ENCODE peak calls at places on chromosome 19, in five cellular contexts. G is adrenal gland; R is lower leg skin; O is CD8-positive, alpha-beta T cell; N is IMR-90. H is an unnamed sample.

GRCh38 chr19:48991823-48992570 is 1.1 kb downstream of the GYS1 start:
- DNase-seq in G (peak; percentile 81), R (peak; percentile 69), O (no peak), N (peak; percentile 83), H (peak; percentile 86)

GRCh38 chr19:37227996-37228395 is 10.0 kb downstream of the ZNF383 start:
- DNase-seq in G (peak; percentile 30), R (no peak), O (no peak), N (no peak), H (no peak)

GRCh38 chr19:2495651-2496316 is 19.9 kb downstream of the GADD45B start:
- DNase-seq in G (peak; percentile 33), R (no peak), O (no peak), N (no peak), H (peak; percentile 21)

GRCh38 chr19:9945319-9945966 is 9.1 kb upstream of the OLFM2 start:
- DNase-seq in G (peak; percentile 84), R (peak; percentile 89), O (no peak), N (peak; percentile 100), H (peak; percentile 79)

GRCh38 chr19:37995346-37995745 is 88.3 kb downstream of the SIPA1L3 start:
- DNase-seq in G (no peak), R (no peak), O (no peak), N (no peak), H (no peak)

GRCh38 chr19:39915848-39916215 is 18.6 kb downstream of the FCGBP start:
- DNase-seq in G (no peak), R (no peak), O (no peak), N (no peak), H (no peak)

GRCh38 chr19:9857920-9858746 is 23.0 kb downstream of the PIN1 start:
- DNase-seq in G (no peak), R (no peak), O (no peak), N (no peak), H (no peak)

GRCh38 chr19:46756544-46756888 is 10.3 kb upstream of the STRN4 start:
- DNase-seq in G (no peak), R (no peak), O (no peak), N (no peak), H (no peak)

GRCh38 chr19:29836409-29836825 is 24.6 kb downstream of the CCNE1 start:
- DNase-seq in G (no peak), R (no peak), O (no peak), N (no peak), H (no peak)

GRCh38 chr19:40006273-40006691 is 9.4 kb downstream of the ZNF546 start:
- DNase-seq in G (peak; percentile 2), R (no peak), O (no peak), N (peak; percentile 95), H (peak; percentile 62)

GRCh38 chr19:29679598-29680210 is 14.4 kb downstream of the PLEKHF1 start:
- DNase-seq in G (no peak), R (no peak), O (no peak), N (no peak), H (no peak)

GRCh38 chr19:56099638-56100539 is 21.2 kb downstream of the ZNF787 start:
- DNase-seq in G (no peak), R (no peak), O (no peak), N (no peak), H (no peak)

GRCh38 chr19:35513975-35514809 is 743 bp upstream of the DMKN start:
- DNase-seq in G (no peak), R (no peak), O (no peak), N (no peak), H (peak; percentile 34)

GRCh38 chr19:1767464-1767933 is 14.2 kb downstream of the ONECUT3 start:
- DNase-seq in G (peak; percentile 38), R (no peak), O (peak; percentile 37), N (no peak), H (peak; percentile 48)

GRCh38 chr19:3510727-3511126 is 4.6 kb downstream of the FZR1 start:
- DNase-seq in G (no peak), R (no peak), O (no peak), N (no peak), H (no peak)

GRCh38 chr19:35995655-35995993 is 636 bp downstream of the SDHAF1 start:
- DNase-seq in G (peak; percentile 36), R (no peak), O (no peak), N (peak; percentile 8), H (peak; percentile 34)

GRCh38 chr19:29761575-29762225 is 46.6 kb upstream of the C19orf12 start:
- DNase-seq in G (no peak), R (no peak), O (no peak), N (no peak), H (no peak)

GRCh38 chr19:45444318-45445041 is 20.8 kb upstream of the ERCC1 start:
- DNase-seq in G (peak; percentile 96), R (peak; percentile 90), O (peak; percentile 71), N (peak; percentile 70), H (peak; percentile 80)
- TF ChIP-seq CTCF in G (no peak), R (no peak), O (no peak), N (peak; percentile 9), H (no peak)

GRCh38 chr19:13087295-13087694 is 15.4 kb downstream of the LYL1 start:
- DNase-seq in G (no peak), R (no peak), O (no peak), N (no peak), H (no peak)

GRCh38 chr19:13087795-13088537 is 14.7 kb downstream of the LYL1 start:
- DNase-seq in G (no peak), R (no peak), O (no peak), N (no peak), H (no peak)

GRCh38 chr19:13089857-13090507 is 12.7 kb downstream of the LYL1 start:
- DNase-seq in G (no peak), R (no peak), O (no peak), N (no peak), H (no peak)

GRCh38 chr19:13090511-13091231 is 12.0 kb downstream of the LYL1 start:
- DNase-seq in G (no peak), R (no peak), O (no peak), N (no peak), H (no peak)

GRCh38 chr19:13089139-13089856 is 13.4 kb downstream of the LYL1 start:
- DNase-seq in G (no peak), R (no peak), O (no peak), N (no peak), H (no peak)
- TF ChIP-seq CTCF in G (no peak), R (no peak), O (peak; percentile 57), N (peak; percentile 49), H (peak; percentile 27)

DNA sequence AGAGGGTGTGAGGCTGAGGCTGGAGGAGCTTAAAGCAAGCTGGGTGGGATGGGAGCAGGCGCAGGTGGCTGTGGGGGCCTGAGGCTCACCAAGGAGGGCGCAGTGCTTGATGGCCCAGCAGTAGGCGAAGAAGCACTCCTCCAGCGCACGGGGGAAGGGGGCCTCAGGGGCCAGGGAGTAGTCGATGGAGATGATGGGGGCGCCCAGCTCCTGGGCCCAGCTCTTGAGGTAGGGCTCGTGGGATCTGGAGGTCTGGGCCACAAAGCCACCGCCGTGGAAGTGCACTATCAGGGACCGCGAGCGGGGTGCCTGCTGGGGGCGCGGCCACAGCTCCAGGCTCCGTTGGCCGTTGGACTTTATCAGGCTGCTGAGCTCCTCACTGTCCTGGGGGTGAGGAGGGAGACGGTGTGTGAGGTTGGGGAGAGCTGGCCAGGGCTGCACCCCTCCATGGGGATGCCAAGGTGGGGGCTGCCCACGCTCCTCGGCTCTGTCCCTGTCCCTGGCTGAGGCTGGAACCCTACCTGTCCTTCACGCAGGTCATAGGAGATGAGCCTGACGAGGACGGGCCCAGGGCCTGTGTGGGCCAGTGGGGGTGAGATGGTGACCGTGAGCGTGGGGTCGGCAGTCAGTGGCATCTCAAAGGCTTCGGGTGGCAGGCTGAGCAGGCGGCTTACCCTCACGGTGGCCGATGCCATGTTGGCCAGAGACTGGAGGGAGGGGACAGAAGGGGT is 17.2 kb upstream of the CNFN start:
- DNase-seq in G (no peak), R (no peak), O (no peak), N (no peak), H (no peak)
- TF ChIP-seq CTCF in G (no peak), R (no peak), O (no peak), N (no peak), H (no peak)

DNA sequence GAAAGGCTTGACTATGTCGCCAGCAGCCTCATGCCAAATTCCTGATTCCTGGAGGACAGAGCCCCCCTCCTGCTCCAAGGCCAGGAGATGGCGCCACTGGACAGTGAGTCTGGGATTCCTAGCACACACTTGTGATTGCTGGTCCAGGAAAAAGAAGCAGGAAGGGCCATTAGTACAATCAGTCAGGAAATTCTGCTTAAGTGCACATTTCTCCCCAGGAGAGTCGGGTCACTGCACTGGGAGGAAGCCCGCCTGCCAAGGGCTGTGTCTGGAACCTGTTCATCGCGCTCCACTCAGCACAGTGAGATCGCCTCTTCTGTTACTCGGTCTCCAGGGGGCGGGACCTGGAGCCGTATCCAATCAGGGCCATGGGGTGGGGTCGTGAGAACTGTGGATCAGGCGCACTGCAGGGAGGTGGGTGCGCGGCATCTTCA is 65.1 kb downstream of the ZNF823 start:
- DNase-seq in G (peak; percentile 72), R (peak; percentile 33), O (no peak), N (peak; percentile 55), H (no peak)
- TF ChIP-seq CTCF in G (peak; percentile 61), R (no peak), O (no peak), N (peak; percentile 68), H (no peak)

GRCh38 chr19:11659612-11660011 is 62.3 kb downstream of the ZNF627 start:
- DNase-seq in G (no peak), R (no peak), O (no peak), N (peak; percentile 12), H (no peak)
- TF ChIP-seq CTCF in G (no peak), R (no peak), O (no peak), N (peak; percentile 45), H (peak; percentile 31)

H was measured in MCF 10A.